ENCODE peak calls at places on chromosomes 1 and 21, in seven cellular contexts. Y is hepatocyte, L is astrocyte, J is GM23248, P is HCT116, X is fibroblast of lung, S is K562. B is an unnamed sample.

GRCh38 chr1:112114540-112114939 is 125.1 kb upstream of the KCND3 start:
- DNase-seq in Y (no peak), L (no peak), J (no peak), P (no peak), X (no peak), S (no peak), B (peak; percentile 28)

GRCh38 chr1:153789478-153790148 is 14.4 kb downstream of the SLC27A3 start:
- DNase-seq in Y (peak; percentile 3), L (no peak), J (peak; percentile 49), P (no peak), X (no peak), S (no peak), B (no peak)

GRCh38 chr1:163820748-163821147 is 499.0 kb downstream of the NUF2 start:
- DNase-seq in Y (no peak), L (no peak), J (peak; percentile 33), P (no peak), X (no peak), S (no peak), B (peak; percentile 35)

GRCh38 chr1:71190843-71191242 is 110.0 kb upstream of the ZRANB2 start:
- DNase-seq in Y (no peak), L (no peak), J (no peak), P (no peak), X (no peak), S (no peak), B (no peak)

GRCh38 chr1:3121401-3122215 is 52.6 kb downstream of the PRDM16 start:
- DNase-seq in Y (no peak), L (no peak), J (no peak), P (no peak), X (no peak), S (no peak), B (no peak)

GRCh38 chr1:46131727-46132528 is 501 bp downstream of the PIK3R3 start:
- DNase-seq in Y (peak; percentile 42), L (no peak), J (peak; percentile 57), P (no peak), X (peak; percentile 42), S (peak; percentile 39), B (peak; percentile 57)

GRCh38 chr1:198948895-198949659 is 310.2 kb downstream of the PTPRC start:
- DNase-seq in Y (no peak), L (no peak), J (no peak), P (no peak), X (no peak), S (no peak), B (no peak)

GRCh38 chr1:69568435-69569280 is 936 bp downstream of the LRRC7 start:
- DNase-seq in Y (no peak), L (no peak), J (peak; percentile 34), P (no peak), X (peak; percentile 1), S (peak; percentile 12), B (no peak)

GRCh38 chr1:12132078-12132477 is 34.7 kb upstream of the TNFRSF1B start:
- DNase-seq in Y (no peak), L (no peak), J (peak; percentile 93), P (no peak), X (peak; percentile 25), S (no peak), B (no peak)

GRCh38 chr21:27498025-27498424 is 531.1 kb upstream of the ADAMTS5 start:
- DNase-seq in Y (no peak), L (no peak), J (peak; percentile 38), P (no peak), X (no peak), S (no peak), B (no peak)

GRCh38 chr1:193905288-193906085 is 719.1 kb upstream of the B3GALT2 start:
- DNase-seq in Y (no peak), L (peak; percentile 4), J (no peak), P (no peak), X (peak; percentile 20), S (no peak), B (no peak)

GRCh38 chr1:244897476-244898254 is 33.3 kb upstream of the HNRNPU start:
- DNase-seq in Y (no peak), L (no peak), J (no peak), P (no peak), X (no peak), S (no peak), B (no peak)

GRCh38 chr21:46667735-46668380 is 32.4 kb downstream of the PRMT2 start:
- DNase-seq in Y (peak; percentile 41), L (peak; percentile 62), J (peak; percentile 57), P (no peak), X (peak; percentile 69), S (no peak), B (peak; percentile 58)

GRCh38 chr1:38586993-38587646 is 272.5 kb downstream of the RRAGC start:
- DNase-seq in Y (peak; percentile 67), L (no peak), J (peak; percentile 49), P (peak; percentile 24), X (no peak), S (peak; percentile 87), B (peak; percentile 84)

GRCh38 chr1:38114231-38114630 is 67.6 kb upstream of the POU3F1 start:
- DNase-seq in Y (no peak), L (peak; percentile 41), J (peak; percentile 82), P (no peak), X (peak; percentile 57), S (no peak), B (peak; percentile 94)

GRCh38 chr1:41319803-41320711 is 41.2 kb upstream of the FOXO6 start:
- DNase-seq in Y (no peak), L (no peak), J (no peak), P (no peak), X (no peak), S (no peak), B (no peak)

GRCh38 chr1:143619851-143620250 is 351.9 kb downstream of the FAM72C start:
- DNase-seq in Y (no peak), L (no peak), J (no peak), P (no peak), X (no peak), S (no peak), B (no peak)

GRCh38 chr21:33985117-33986050 is 69.8 kb upstream of the ATP5PO start:
- DNase-seq in Y (no peak), L (no peak), J (no peak), P (no peak), X (no peak), S (no peak), B (no peak)

GRCh38 chr1:154575147-154575927 is 7.8 kb downstream of the CHRNB2 start:
- DNase-seq in Y (no peak), L (no peak), J (no peak), P (no peak), X (no peak), S (no peak), B (no peak)

GRCh38 chr1:6365047-6365446 is 28.5 kb downstream of the ACOT7 start:
- DNase-seq in Y (no peak), L (no peak), J (no peak), P (no peak), X (no peak), S (no peak), B (no peak)

GRCh38 chr21:27202301-27202700 is 235.4 kb upstream of the ADAMTS5 start:
- DNase-seq in Y (no peak), L (no peak), J (no peak), P (no peak), X (no peak), S (no peak), B (no peak)

GRCh38 chr1:207327994-207328393 is 6.5 kb downstream of the CD55 start:
- DNase-seq in Y (no peak), L (peak; percentile 71), J (peak; percentile 59), P (no peak), X (peak; percentile 77), S (no peak), B (no peak)

GRCh38 chr1:117664314-117664713 is 58.5 kb downstream of the TENT5C start:
- DNase-seq in Y (no peak), L (no peak), J (no peak), P (no peak), X (no peak), S (peak; percentile 67), B (no peak)

GRCh38 chr1:36771678-36772284 is 262.5 kb downstream of the GRIK3 start:
- DNase-seq in Y (no peak), L (no peak), J (no peak), P (no peak), X (no peak), S (no peak), B (no peak)

GRCh38 chr1:30422251-30422650 is 301.1 kb downstream of the MATN1 start:
- DNase-seq in Y (no peak), L (no peak), J (no peak), P (no peak), X (no peak), S (no peak), B (no peak)

GRCh38 chr1:110555807-110556470 is 37.0 kb upstream of the KCNA10 start:
- DNase-seq in Y (no peak), L (no peak), J (no peak), P (no peak), X (no peak), S (no peak), B (no peak)
- TF ChIP-seq EZH2 in Y (no peak), L (peak; percentile 8), J (no peak), P (no peak), X (peak; percentile 56), S (no peak), B (no peak)

GRCh38 chr1:75132421-75133381 is 1.5 kb upstream of the LHX8 start:
- DNase-seq in Y (no peak), L (no peak), J (no peak), P (no peak), X (no peak), S (no peak), B (no peak)
- TF ChIP-seq EZH2 in Y (peak; percentile 64), L (peak; percentile 85), J (peak; percentile 11), P (no peak), X (no peak), S (no peak), B (peak; percentile 90)

GRCh38 chr1:156642265-156643185 is 608 bp downstream of the BCAN start:
- DNase-seq in Y (no peak), L (no peak), J (peak; percentile 24), P (no peak), X (no peak), S (no peak), B (no peak)
- TF ChIP-seq EZH2 in Y (peak; percentile 92), L (peak; percentile 99), J (no peak), P (no peak), X (peak; percentile 98), S (no peak), B (peak; percentile 92)

GRCh38 chr1:32925360-32926142 is 24.4 kb upstream of the TMEM54 start:
- DNase-seq in Y (peak; percentile 58), L (no peak), J (peak; percentile 67), P (no peak), X (peak; percentile 22), S (no peak), B (no peak)
- TF ChIP-seq EZH2 in Y (no peak), L (no peak), J (no peak), P (no peak), X (no peak), S (no peak), B (no peak)

GRCh38 chr21:38660333-38661295 is 145.1 kb upstream of the ETS2 start:
- DNase-seq in Y (peak; percentile 45), L (no peak), J (peak; percentile 48), P (no peak), X (peak; percentile 11), S (no peak), B (peak; percentile 4)
- TF ChIP-seq EZH2 in Y (peak; percentile 18), L (peak; percentile 99), J (no peak), P (no peak), X (peak; percentile 74), S (no peak), B (peak; percentile 81)